ENCODE peak calls at places on chromosomes 7 and 10, in five cellular contexts. I is IMR-90, X is upper lobe of left lung, V is A549, P is K562. E is an unnamed sample.

GRCh38 chr10:112949128-112949823 is 771 bp upstream of the TCF7L2 start:
- ATAC-seq in I (peak), X (peak), V (no peak), P (no peak), E (no peak)

GRCh38 chr10:132608511-132609195 is 71.1 kb downstream of the INPP5A start:
- ATAC-seq in I (no peak), X (peak), V (no peak), P (no peak), E (no peak)

GRCh38 chr7:39153647-39154046 is 175.9 kb downstream of the POU6F2 start:
- ATAC-seq in I (no peak), X (no peak), V (no peak), P (no peak), E (no peak)

GRCh38 chr10:75353183-75353582 is 48.4 kb downstream of the ZNF503 start:
- ATAC-seq in I (no peak), X (no peak), V (no peak), P (no peak), E (no peak)

GRCh38 chr7:17559388-17559787 is 260.9 kb downstream of the AHR start:
- ATAC-seq in I (peak), X (no peak), V (peak), P (no peak), E (no peak)

GRCh38 chr10:124644771-124645170 is 99.4 kb downstream of the FAM53B start:
- ATAC-seq in I (no peak), X (no peak), V (no peak), P (no peak), E (no peak)

GRCh38 chr7:111853231-111853990 is 291.1 kb upstream of the IMMP2L start:
- ATAC-seq in I (no peak), X (peak), V (no peak), P (peak), E (no peak)

GRCh38 chr7:31776616-31777015 is 89.6 kb downstream of the PPP1R17 start:
- ATAC-seq in I (peak), X (no peak), V (peak), P (no peak), E (no peak)

DNA sequence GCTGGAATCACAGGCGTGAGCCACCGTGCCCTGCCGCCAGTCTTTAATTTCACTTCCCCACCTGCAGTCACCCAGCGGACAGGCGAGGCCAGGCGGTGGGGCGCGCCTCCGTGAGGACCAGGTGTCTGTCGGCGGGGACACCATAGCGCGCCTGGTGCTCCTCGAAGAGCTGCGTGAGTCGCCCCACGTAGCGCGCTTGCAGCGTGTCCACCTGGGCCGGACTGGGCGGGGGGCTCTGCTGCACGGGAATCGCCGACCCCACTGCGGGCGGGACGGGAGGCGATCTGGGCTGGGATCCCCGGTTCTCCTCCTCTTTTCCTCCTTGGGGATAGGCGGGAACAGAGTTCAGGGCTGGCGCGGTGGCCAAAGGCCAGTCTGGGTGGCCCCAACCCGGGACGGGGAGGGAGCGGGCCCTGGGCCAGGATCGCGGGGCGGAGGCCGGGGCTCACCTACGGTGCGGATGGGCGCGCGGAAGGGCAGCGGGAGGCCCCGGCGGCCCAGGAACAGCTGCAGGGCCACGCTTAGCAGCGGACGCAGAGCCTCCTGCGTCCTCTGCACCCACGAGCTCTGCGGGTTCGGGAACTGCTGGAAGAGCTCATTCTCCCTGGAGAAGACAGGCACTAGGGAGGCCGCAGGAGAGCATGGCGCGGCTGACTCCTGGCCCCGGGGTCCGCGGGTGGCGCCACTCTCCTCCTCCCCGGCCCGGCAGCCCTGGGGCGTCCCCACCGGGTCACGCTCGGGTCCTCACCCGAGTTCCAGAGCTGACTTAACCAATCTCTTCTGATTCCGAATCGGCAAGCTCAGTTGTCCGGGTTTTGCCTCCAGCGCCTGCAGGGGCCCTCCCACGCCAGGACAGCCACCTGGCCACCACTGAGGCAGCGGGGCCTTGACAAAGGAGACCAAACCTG is 1.1 kb upstream of the MOGAT3 start:
- ATAC-seq in I (peak), X (peak), V (no peak), P (no peak), E (no peak)
- TF ChIP-seq POLR2A in I (no peak), X (no peak), V (no peak), P (no peak), E (no peak)

GRCh38 chr7:128530855-128531104 is 54.2 kb downstream of the METTL2B start:
- ATAC-seq in I (no peak), X (no peak), V (peak), P (no peak), E (no peak)
- TF ChIP-seq POLR2A in I (peak), X (no peak), V (peak), P (no peak), E (no peak)

DNA sequence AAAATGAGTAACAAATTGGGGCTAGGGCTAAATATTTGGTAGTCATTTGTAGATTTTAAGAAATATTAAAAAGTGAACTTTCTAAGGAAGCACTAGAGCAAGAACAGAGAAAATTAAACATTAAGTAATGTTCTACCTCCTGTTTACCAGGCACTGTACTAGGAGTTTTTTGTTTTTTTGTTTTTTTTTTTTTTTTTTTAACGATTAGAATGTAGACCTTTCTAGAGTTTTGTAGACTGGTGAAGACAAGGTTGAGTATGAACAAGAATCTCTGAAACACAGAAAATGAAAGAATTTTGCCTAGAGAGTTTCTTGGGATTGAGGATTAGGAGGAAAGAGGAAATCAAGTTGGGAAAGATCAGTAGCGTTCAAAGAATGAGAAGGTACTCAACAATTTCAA is 73.6 kb downstream of the SLC37A3 start:
- ATAC-seq in I (no peak), X (no peak), V (no peak), P (no peak), E (no peak)
- TF ChIP-seq POLR2A in I (no peak), X (no peak), V (no peak), P (no peak), E (no peak)

GRCh38 chr7:73761854-73762658 is 8.0 kb downstream of the CLDN3 start:
- ATAC-seq in I (no peak), X (no peak), V (peak), P (peak), E (no peak)

GRCh38 chr7:73762659-73762999 is 7.4 kb downstream of the CLDN3 start:
- ATAC-seq in I (no peak), X (no peak), V (no peak), P (no peak), E (no peak)

DNA sequence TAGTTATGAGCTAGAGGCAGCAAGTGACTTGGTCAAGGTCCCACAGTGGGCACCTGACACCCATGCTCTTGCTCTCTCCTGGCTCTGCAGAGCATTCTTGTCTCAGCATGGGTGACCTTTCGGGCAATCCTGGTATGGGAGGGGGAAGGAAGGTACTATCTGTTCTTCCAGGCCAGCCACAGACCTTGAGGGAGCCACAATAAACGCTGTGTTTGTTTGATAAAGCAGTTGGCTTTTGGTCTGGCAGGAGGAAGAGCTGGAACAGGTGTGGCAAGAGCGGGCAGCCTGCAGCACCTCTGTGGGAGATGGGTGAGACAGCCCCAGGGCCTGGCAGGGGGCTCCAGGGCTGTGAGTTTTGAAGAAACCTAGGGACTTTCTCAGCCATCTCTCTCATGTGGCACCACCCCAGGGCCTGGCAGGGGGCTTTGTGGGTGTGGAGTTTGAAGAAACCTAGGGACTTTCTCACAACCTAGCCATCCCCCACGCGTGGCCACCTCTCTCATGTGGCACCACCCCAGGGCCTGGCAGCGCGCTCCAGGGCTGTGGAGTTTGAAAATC is 11.4 kb downstream of the CLDN3 start:
- ATAC-seq in I (no peak), X (no peak), V (no peak), P (peak), E (no peak)
- TF ChIP-seq POLR2A in I (no peak), X (no peak), V (no peak), P (no peak), E (no peak)

GRCh38 chr7:6012355-6013104 is 3.5 kb downstream of the AIMP2 start:
- ATAC-seq in I (no peak), X (no peak), V (no peak), P (no peak), E (no peak)

GRCh38 chr7:6011541-6011940 is 2.5 kb downstream of the AIMP2 start:
- ATAC-seq in I (no peak), X (no peak), V (no peak), P (no peak), E (no peak)

GRCh38 chr7:6008668-6009611 is at the start of the genes AIMP2 and PMS2:
- ATAC-seq in I (peak), X (peak), V (peak), P (peak), E (peak)
- TF ChIP-seq POLR2A in I (peak), X (no peak), V (peak), P (peak), E (peak)

E was measured in gastroesophageal sphincter.